ENCODE peak calls at places on chromosome 1, in four cellular contexts. One of them, this sample, is unnamed.

GRCh38 chr1:53075761-53076163 is 13.7 kb downstream of the PODN start:
- DNase-seq in NT2/D1: no peak
- DNase-seq in NCI-H345: no peak
- DNase-seq in astrocyte of the spinal cord: no peak
- DNase-seq in this sample: no peak

GRCh38 chr1:56017336-56017735 is 562.0 kb downstream of the PLPP3 start:
- DNase-seq in NT2/D1: no peak
- DNase-seq in NCI-H345: no peak
- DNase-seq in astrocyte of the spinal cord: peak
- DNase-seq in this sample: no peak

GRCh38 chr1:53133261-53134041 is 9.0 kb downstream of the SLC1A7 start:
- DNase-seq in NT2/D1: no peak
- DNase-seq in astrocyte of the spinal cord: no peak
- DNase-seq in NCI-H345: no peak
- DNase-seq in this sample: no peak

GRCh38 chr1:51855624-51856023 is 22.9 kb downstream of the NRDC start:
- DNase-seq in NCI-H345: no peak
- DNase-seq in NT2/D1: no peak
- DNase-seq in astrocyte of the spinal cord: no peak
- DNase-seq in this sample: no peak

GRCh38 chr1:163924041-163924440 is 602.3 kb downstream of the NUF2 start:
- DNase-seq in astrocyte of the spinal cord: no peak
- DNase-seq in NCI-H345: no peak
- DNase-seq in NT2/D1: no peak
- DNase-seq in this sample: no peak

GRCh38 chr1:8551057-8551456 is 233.1 kb downstream of the SLC45A1 start:
- DNase-seq in NT2/D1: no peak
- DNase-seq in astrocyte of the spinal cord: no peak
- DNase-seq in NCI-H345: no peak
- DNase-seq in this sample: no peak

GRCh38 chr1:2539312-2539907 is 9.3 kb upstream of the HES5 start:
- DNase-seq in NCI-H345: no peak
- DNase-seq in astrocyte of the spinal cord: no peak
- DNase-seq in NT2/D1: no peak
- DNase-seq in this sample: no peak

GRCh38 chr1:10415211-10415930 is 14.9 kb upstream of the CENPS start:
- DNase-seq in NCI-H345: no peak
- DNase-seq in astrocyte of the spinal cord: peak
- DNase-seq in NT2/D1: no peak
- DNase-seq in this sample: no peak

This sample was measured in neuronal stem cell.